ENCODE peak calls at places on chromosomes 3 and 15, in four cellular contexts. One of them, this sample, is unnamed.
A peak's percentile ranks its signal among the peaks of the same experiment; 100 is the strongest.

GRCh38 chr15:38454687-38455071 is 752 bp downstream of the FAM98B start:
- DNase-seq in WTC11: no peak
- DNase-seq in GM12878: no peak
- DNase-seq in HepG2: peak; percentile 9
- DNase-seq in this sample: no peak

GRCh38 chr15:99267957-99268356 is 16.7 kb downstream of the LRRC28 start:
- DNase-seq in WTC11: no peak
- DNase-seq in GM12878: no peak
- DNase-seq in HepG2: no peak
- DNase-seq in this sample: no peak

GRCh38 chr3:49498239-49498638 is 28.2 kb downstream of the DAG1 start:
- DNase-seq in WTC11: no peak
- DNase-seq in GM12878: no peak
- DNase-seq in HepG2: no peak
- DNase-seq in this sample: no peak

GRCh38 chr15:100572362-100572983 is 29.5 kb downstream of the LINS1 start:
- DNase-seq in WTC11: no peak
- DNase-seq in GM12878: no peak
- DNase-seq in HepG2: no peak
- DNase-seq in this sample: no peak

GRCh38 chr3:117463716-117464115 is 754.1 kb downstream of the TUSC7 start:
- DNase-seq in WTC11: no peak
- DNase-seq in GM12878: no peak
- DNase-seq in HepG2: no peak
- DNase-seq in this sample: no peak

GRCh38 chr3:30893678-30894325 is 659 bp downstream of the GADL1 start:
- DNase-seq in WTC11: no peak
- DNase-seq in GM12878: no peak
- DNase-seq in HepG2: no peak
- DNase-seq in this sample: no peak

GRCh38 chr3:33186524-33187367 is 31.9 kb downstream of the SUSD5 start:
- DNase-seq in WTC11: no peak
- DNase-seq in GM12878: no peak
- DNase-seq in HepG2: peak; percentile 86
- DNase-seq in this sample: no peak

GRCh38 chr15:68658151-68658550 is 79.4 kb downstream of the CORO2B start:
- DNase-seq in WTC11: no peak
- DNase-seq in GM12878: no peak
- DNase-seq in HepG2: no peak
- DNase-seq in this sample: no peak

GRCh38 chr3:35883929-35884328 is 244.6 kb downstream of the ARPP21 start:
- DNase-seq in WTC11: no peak
- DNase-seq in GM12878: no peak
- DNase-seq in HepG2: no peak
- DNase-seq in this sample: no peak

GRCh38 chr3:41522620-41523019 is 323.3 kb downstream of the CTNNB1 start:
- DNase-seq in WTC11: no peak
- DNase-seq in GM12878: peak; percentile 53
- DNase-seq in HepG2: no peak
- DNase-seq in this sample: no peak

GRCh38 chr3:52910823-52911222 is 13.5 kb upstream of the STIMATE start:
- DNase-seq in WTC11: no peak
- DNase-seq in GM12878: no peak
- DNase-seq in HepG2: no peak
- DNase-seq in this sample: no peak

GRCh38 chr3:25033407-25034029 is 394.5 kb upstream of the RARB start:
- DNase-seq in WTC11: peak; percentile 59
- DNase-seq in GM12878: no peak
- DNase-seq in HepG2: peak; percentile 45
- DNase-seq in this sample: no peak

GRCh38 chr3:149153402-149153801 is 24.0 kb downstream of the HPS3 start:
- DNase-seq in WTC11: no peak
- DNase-seq in GM12878: no peak
- DNase-seq in HepG2: no peak
- DNase-seq in this sample: no peak

GRCh38 chr3:63351159-63352007 is 73.3 kb downstream of the SYNPR start:
- DNase-seq in WTC11: no peak
- DNase-seq in GM12878: peak; percentile 1
- DNase-seq in HepG2: peak; percentile 51
- DNase-seq in this sample: peak; percentile 33

GRCh38 chr3:116610124-116610523 is 99.5 kb upstream of the TUSC7 start:
- DNase-seq in WTC11: no peak
- DNase-seq in GM12878: no peak
- DNase-seq in HepG2: no peak
- DNase-seq in this sample: no peak

GRCh38 chr3:186070123-186070522 is 38.8 kb downstream of the ETV5 start:
- DNase-seq in WTC11: no peak
- DNase-seq in GM12878: no peak
- DNase-seq in HepG2: no peak
- DNase-seq in this sample: no peak

GRCh38 chr3:126485131-126485530 is 9.4 kb upstream of the ZXDC start:
- DNase-seq in WTC11: no peak
- DNase-seq in GM12878: no peak
- DNase-seq in HepG2: no peak
- DNase-seq in this sample: no peak

GRCh38 chr15:52093167-52093538 is 19.4 kb downstream of the BCL2L10 start:
- DNase-seq in WTC11: no peak
- DNase-seq in GM12878: no peak
- DNase-seq in HepG2: no peak
- DNase-seq in this sample: no peak

GRCh38 chr3:151985787-151986430 is 112.5 kb downstream of the SUCNR1 start:
- DNase-seq in WTC11: no peak
- DNase-seq in GM12878: no peak
- DNase-seq in HepG2: no peak
- DNase-seq in this sample: no peak

GRCh38 chr3:42036483-42036823 is 54.7 kb upstream of the TRAK1 start:
- DNase-seq in WTC11: no peak
- DNase-seq in GM12878: no peak
- DNase-seq in HepG2: peak; percentile 58
- DNase-seq in this sample: peak; percentile 42

GRCh38 chr3:185069583-185070030 is 83.3 kb downstream of the C3orf70 start:
- DNase-seq in WTC11: peak; percentile 88
- DNase-seq in GM12878: no peak
- DNase-seq in HepG2: peak; percentile 31
- DNase-seq in this sample: no peak

GRCh38 chr15:70856177-70856883 is 2.4 kb upstream of the LARP6 start:
- DNase-seq in WTC11: no peak
- DNase-seq in GM12878: no peak
- DNase-seq in HepG2: no peak
- DNase-seq in this sample: no peak

GRCh38 chr3:149536429-149536828 is 61.9 kb downstream of the TM4SF4 start:
- DNase-seq in WTC11: peak; percentile 74
- DNase-seq in GM12878: no peak
- DNase-seq in HepG2: no peak
- DNase-seq in this sample: peak; percentile 12

GRCh38 chr3:160904691-160905090 is 148.7 kb downstream of the PPM1L start:
- DNase-seq in WTC11: no peak
- DNase-seq in GM12878: no peak
- DNase-seq in HepG2: no peak
- DNase-seq in this sample: no peak

GRCh38 chr15:79091204-79091867 is 756 bp upstream of the RASGRF1 start:
- DNase-seq in WTC11: peak; percentile 51
- DNase-seq in GM12878: no peak
- DNase-seq in HepG2: no peak
- DNase-seq in this sample: no peak

GRCh38 chr3:143121240-143122088 is 1.9 kb downstream of the CHST2 start:
- DNase-seq in WTC11: peak; percentile 82
- DNase-seq in GM12878: no peak
- DNase-seq in HepG2: no peak
- DNase-seq in this sample: no peak

GRCh38 chr3:153221748-153222162 is 59.7 kb downstream of the RAP2B start:
- DNase-seq in WTC11: no peak
- DNase-seq in GM12878: peak; percentile 31
- DNase-seq in HepG2: no peak
- DNase-seq in this sample: peak; percentile 23

GRCh38 chr15:36682091-36682490 is 102.7 kb downstream of the CDIN1 start:
- DNase-seq in WTC11: no peak
- DNase-seq in GM12878: no peak
- DNase-seq in HepG2: no peak
- DNase-seq in this sample: no peak

GRCh38 chr15:36757189-36757814 is 177.9 kb downstream of the CDIN1 start:
- DNase-seq in WTC11: no peak
- DNase-seq in GM12878: no peak
- DNase-seq in HepG2: no peak
- DNase-seq in this sample: peak; percentile 4

GRCh38 chr3:129829640-129830039 is 63.9 kb downstream of the TMCC1 start:
- DNase-seq in WTC11: peak; percentile 23
- DNase-seq in GM12878: no peak
- DNase-seq in HepG2: peak; percentile 83
- DNase-seq in this sample: no peak

GRCh38 chr3:177597325-177598109 is 400.2 kb upstream of the TBL1XR1 start:
- DNase-seq in WTC11: no peak
- DNase-seq in GM12878: no peak
- DNase-seq in HepG2: no peak
- DNase-seq in this sample: peak; percentile 31

GRCh38 chr15:36407647-36408046 is 171.8 kb upstream of the CDIN1 start:
- DNase-seq in WTC11: no peak
- DNase-seq in GM12878: no peak
- DNase-seq in HepG2: peak; percentile 2
- DNase-seq in this sample: peak; percentile 38

GRCh38 chr3:137792633-137793271 is 28.6 kb downstream of the SOX14 start:
- DNase-seq in WTC11: peak; percentile 67
- DNase-seq in GM12878: no peak
- DNase-seq in HepG2: peak; percentile 17
- DNase-seq in this sample: peak; percentile 38

GRCh38 chr3:149771652-149772271 is 19.5 kb upstream of the COMMD2 start:
- DNase-seq in WTC11: peak; percentile 74
- DNase-seq in GM12878: no peak
- DNase-seq in HepG2: peak; percentile 25
- DNase-seq in this sample: peak; percentile 63

DNA sequence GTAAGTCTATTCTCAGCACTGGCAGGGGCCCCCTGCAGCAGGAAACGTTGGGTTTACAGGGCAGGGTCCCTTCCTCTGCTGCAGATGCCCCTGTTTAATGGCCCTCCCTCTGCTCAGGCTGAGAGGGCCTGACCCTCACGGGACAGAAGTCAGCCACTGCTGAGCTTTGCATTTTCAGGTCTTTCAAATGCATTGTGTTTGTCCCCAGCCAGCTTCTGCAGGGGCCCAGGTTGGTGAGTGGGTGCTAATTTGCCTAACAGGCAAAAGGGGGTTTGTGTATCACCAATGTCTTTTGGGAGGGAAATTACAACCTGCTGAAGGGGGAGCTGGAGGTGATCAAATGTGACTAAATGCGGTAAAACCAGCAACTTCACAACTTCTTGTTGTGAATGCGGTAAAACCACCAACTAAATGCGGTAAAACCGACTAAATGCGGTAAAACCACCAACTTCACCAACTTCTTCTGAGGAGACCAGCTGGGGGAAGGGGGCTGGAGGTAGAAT is 44.8 kb upstream of the UBE2E1 start:
- DNase-seq in WTC11: no peak
- DNase-seq in GM12878: peak; percentile 63
- DNase-seq in HepG2: no peak
- DNase-seq in this sample: no peak
- TF ChIP-seq CBFB in WTC11: no peak
- TF ChIP-seq CBFB in GM12878: peak; percentile 96
- TF ChIP-seq CBFB in HepG2: no peak
- TF ChIP-seq CBFB in this sample: no peak

DNA sequence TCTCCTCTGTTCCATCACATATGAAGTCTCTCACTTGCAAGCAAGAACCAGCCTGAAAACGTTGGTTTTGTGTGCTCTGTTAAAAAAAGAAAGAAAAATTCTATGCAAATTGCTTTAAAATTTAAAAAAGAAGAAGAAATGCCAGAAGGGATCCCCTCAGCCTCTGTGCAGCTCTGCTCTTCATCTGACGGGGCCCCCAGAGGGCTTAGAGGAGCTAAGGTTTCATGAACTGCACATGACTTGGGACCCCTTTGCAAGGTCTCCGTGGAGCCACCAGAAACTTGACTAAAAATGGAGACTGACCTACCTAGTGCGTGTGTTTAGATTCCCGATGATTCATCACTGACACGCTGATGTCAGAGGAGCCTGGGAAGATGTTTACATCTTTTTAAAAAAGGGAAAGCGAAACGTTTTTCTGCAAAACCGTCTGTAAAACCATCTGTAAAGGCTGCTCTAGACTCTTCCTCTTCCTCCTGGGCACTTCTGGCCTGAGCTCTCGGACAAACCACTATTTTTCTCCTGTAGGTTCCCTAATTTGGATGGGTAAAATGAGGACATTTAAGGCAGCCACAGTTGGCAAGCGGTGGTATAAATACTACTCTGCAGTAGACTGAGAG is 67.1 kb upstream of the POLG start:
- DNase-seq in WTC11: no peak
- DNase-seq in GM12878: no peak
- DNase-seq in HepG2: no peak
- DNase-seq in this sample: no peak
- TF ChIP-seq CBFB in WTC11: no peak
- TF ChIP-seq CBFB in GM12878: no peak
- TF ChIP-seq CBFB in HepG2: no peak
- TF ChIP-seq CBFB in this sample: no peak

DNA sequence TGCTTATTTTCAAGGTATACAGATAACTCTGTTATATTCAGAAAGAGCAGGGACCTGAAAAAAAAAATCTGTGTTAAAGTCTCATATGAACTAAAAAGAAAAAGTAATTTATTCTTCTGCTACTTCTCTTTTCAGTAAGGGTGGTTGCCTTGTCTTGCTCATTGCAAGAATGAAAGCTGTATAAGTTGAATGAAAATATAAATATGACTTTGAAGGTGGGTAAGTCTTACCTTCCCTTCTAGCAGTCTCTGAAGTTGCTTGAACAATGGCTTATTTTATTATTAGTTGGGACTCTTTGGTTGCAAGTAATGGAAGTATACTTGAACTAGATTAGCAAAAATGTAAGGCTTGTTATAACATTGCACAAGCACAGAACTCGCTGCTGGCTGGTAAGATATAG is 1554.9 kb downstream of the SI start:
- DNase-seq in WTC11: no peak
- DNase-seq in GM12878: no peak
- DNase-seq in HepG2: no peak
- DNase-seq in this sample: no peak
- TF ChIP-seq CBFB in WTC11: no peak
- TF ChIP-seq CBFB in GM12878: no peak
- TF ChIP-seq CBFB in HepG2: no peak
- TF ChIP-seq CBFB in this sample: no peak

DNA sequence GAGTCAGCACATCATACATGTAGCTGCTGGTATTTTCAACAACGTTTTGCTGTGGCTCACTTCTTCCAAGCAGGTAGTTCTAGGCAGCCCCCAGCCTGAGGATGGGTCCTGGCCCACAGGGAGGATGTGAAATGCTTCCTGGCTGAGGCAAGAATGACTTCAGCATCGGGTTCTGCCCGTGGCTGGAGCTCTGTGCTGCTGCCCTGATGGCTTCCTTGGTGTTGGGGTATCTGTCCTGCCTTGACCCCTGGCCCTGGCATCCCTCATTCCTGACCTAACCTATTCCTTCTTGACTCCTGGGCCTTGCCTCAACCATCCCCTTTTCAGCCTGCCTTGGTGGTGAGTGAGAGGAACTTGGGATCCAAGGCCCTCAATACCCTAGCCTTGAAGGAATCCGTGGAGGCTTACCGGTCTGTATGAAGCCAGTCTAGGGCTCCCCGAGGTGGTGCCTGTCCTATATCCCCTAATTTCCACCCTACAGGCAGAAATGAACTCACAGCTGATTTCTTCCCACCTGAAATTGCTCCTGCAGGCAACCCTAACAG is 300.6 kb downstream of the TLE3 start:
- DNase-seq in WTC11: no peak
- DNase-seq in GM12878: no peak
- DNase-seq in HepG2: no peak
- DNase-seq in this sample: no peak
- TF ChIP-seq CBFB in WTC11: no peak
- TF ChIP-seq CBFB in GM12878: no peak
- TF ChIP-seq CBFB in HepG2: no peak
- TF ChIP-seq CBFB in this sample: no peak

This sample was measured in K562.